ENCODE peak calls at places on chromosomes 7 and 10, in seven cellular contexts. A is neuronal stem cell, P is IMR-90, L is mesenchymal stem cell, O is mesendoderm, N is H1, D is trophoblast cell. R is an unnamed sample.

GRCh38 chr7:18458830-18459229 is 36.7 kb upstream of the HDAC9 start:
- DNase-seq in A (no peak), P (no peak), L (no peak), O (no peak), N (no peak), D (no peak), R (no peak)

GRCh38 chr10:96676272-96677112 is 43.8 kb downstream of the PIK3AP1 start:
- DNase-seq in A (no peak), P (no peak), L (no peak), O (no peak), N (no peak), D (no peak), R (no peak)

GRCh38 chr7:36677769-36678435 is 46.4 kb downstream of the AOAH start:
- DNase-seq in A (no peak), P (no peak), L (no peak), O (no peak), N (no peak), D (no peak), R (no peak)

GRCh38 chr10:119090026-119090808 is 9.6 kb upstream of the EIF3A start:
- DNase-seq in A (no peak), P (no peak), L (no peak), O (no peak), N (no peak), D (no peak), R (no peak)

GRCh38 chr7:73830872-73831655 is at the start of gene CLDN4:
- DNase-seq in A (peak), P (no peak), L (no peak), O (peak), N (no peak), D (peak), R (peak)

GRCh38 chr7:70355591-70356323 is 757.5 kb downstream of the AUTS2 start:
- DNase-seq in A (no peak), P (no peak), L (no peak), O (no peak), N (no peak), D (no peak), R (no peak)

GRCh38 chr7:2843711-2844152 is 376 bp downstream of the GNA12 start:
- DNase-seq in A (no peak), P (peak), L (peak), O (no peak), N (no peak), D (peak), R (no peak)

GRCh38 chr10:35433851-35434426 is 97.6 kb downstream of the CCNY start:
- DNase-seq in A (no peak), P (peak), L (peak), O (no peak), N (no peak), D (no peak), R (no peak)

GRCh38 chr7:92415225-92415624 is 32.1 kb upstream of the GATAD1 start:
- DNase-seq in A (no peak), P (peak), L (no peak), O (no peak), N (no peak), D (no peak), R (no peak)

GRCh38 chr7:155981703-155982102 is 169.4 kb upstream of the SHH start:
- DNase-seq in A (no peak), P (no peak), L (no peak), O (no peak), N (no peak), D (no peak), R (no peak)

GRCh38 chr7:44215531-44215930 is 14.8 kb downstream of the YKT6 start:
- DNase-seq in A (no peak), P (no peak), L (no peak), O (no peak), N (no peak), D (no peak), R (no peak)

GRCh38 chr7:101397770-101398324 is 35.2 kb downstream of the COL26A1 start:
- DNase-seq in A (no peak), P (no peak), L (no peak), O (no peak), N (no peak), D (no peak), R (no peak)

GRCh38 chr10:29669149-29669548 is 34.4 kb upstream of the SVIL start:
- DNase-seq in A (no peak), P (peak), L (no peak), O (no peak), N (no peak), D (peak), R (no peak)

GRCh38 chr10:78248651-78249464 is 215.2 kb downstream of the RPS24 start:
- DNase-seq in A (no peak), P (peak), L (no peak), O (no peak), N (no peak), D (no peak), R (no peak)

GRCh38 chr7:98387544-98388226 is 13.2 kb downstream of the BAIAP2L1 start:
- DNase-seq in A (no peak), P (no peak), L (no peak), O (no peak), N (no peak), D (no peak), R (no peak)

GRCh38 chr7:17965600-17965999 is 25.3 kb upstream of the SNX13 start:
- DNase-seq in A (no peak), P (peak), L (peak), O (no peak), N (no peak), D (no peak), R (no peak)

GRCh38 chr10:86671985-86672710 is 3.8 kb downstream of the LDB3 start:
- DNase-seq in A (no peak), P (peak), L (peak), O (peak), N (no peak), D (no peak), R (no peak)

GRCh38 chr7:30528779-30529178 is 24.1 kb upstream of the GGCT start:
- DNase-seq in A (no peak), P (no peak), L (no peak), O (no peak), N (no peak), D (no peak), R (no peak)
- H2AK5ac ChIP-seq in A (no peak), P (no peak), L (no peak), O (no peak), N (no peak), D (no peak), R (no peak)

GRCh38 chr7:83562289-83562688 is 86.7 kb downstream of the SEMA3E start:
- DNase-seq in A (no peak), P (no peak), L (no peak), O (no peak), N (no peak), D (no peak), R (no peak)

GRCh38 chr7:83562960-83563359 is 86.0 kb downstream of the SEMA3E start:
- DNase-seq in A (no peak), P (no peak), L (no peak), O (no peak), N (no peak), D (no peak), R (no peak)

DNA sequence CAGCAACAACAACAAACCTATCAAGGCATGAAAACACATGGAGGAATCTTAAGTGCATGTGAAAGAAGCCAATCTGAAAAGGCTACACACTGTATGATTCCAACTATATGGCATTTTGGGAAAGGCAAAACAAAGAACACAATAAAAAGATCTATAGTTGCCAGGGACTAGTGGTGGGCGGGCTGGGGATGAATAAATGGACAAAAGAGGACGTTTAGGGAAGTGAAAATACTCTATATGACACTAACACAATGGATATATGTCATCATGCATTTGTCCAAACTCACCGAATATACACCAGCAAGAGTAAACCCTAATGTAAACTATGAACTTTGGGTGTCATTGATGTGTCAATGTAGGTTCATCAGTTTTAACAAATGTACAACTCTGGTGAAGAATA is 89.1 kb downstream of the SEMA3E start:
- DNase-seq in A (no peak), P (no peak), L (no peak), O (no peak), N (no peak), D (no peak), R (no peak)
- H2AK5ac ChIP-seq in A (no peak), P (no peak), L (no peak), O (no peak), N (no peak), D (no peak), R (no peak)

GRCh38 chr7:77690289-77690688 is 6.0 kb upstream of the RSBN1L start:
- DNase-seq in A (no peak), P (no peak), L (peak), O (no peak), N (no peak), D (no peak), R (no peak)

GRCh38 chr7:77687747-77688144 is 8.5 kb upstream of the RSBN1L start:
- DNase-seq in A (no peak), P (no peak), L (peak), O (peak), N (no peak), D (no peak), R (no peak)

GRCh38 chr7:77684030-77684429 is 12.2 kb upstream of the RSBN1L start:
- DNase-seq in A (no peak), P (peak), L (peak), O (peak), N (no peak), D (peak), R (peak)

GRCh38 chr7:77685219-77685618 is 11.0 kb upstream of the RSBN1L start:
- DNase-seq in A (no peak), P (no peak), L (peak), O (peak), N (no peak), D (peak), R (no peak)

DNA sequence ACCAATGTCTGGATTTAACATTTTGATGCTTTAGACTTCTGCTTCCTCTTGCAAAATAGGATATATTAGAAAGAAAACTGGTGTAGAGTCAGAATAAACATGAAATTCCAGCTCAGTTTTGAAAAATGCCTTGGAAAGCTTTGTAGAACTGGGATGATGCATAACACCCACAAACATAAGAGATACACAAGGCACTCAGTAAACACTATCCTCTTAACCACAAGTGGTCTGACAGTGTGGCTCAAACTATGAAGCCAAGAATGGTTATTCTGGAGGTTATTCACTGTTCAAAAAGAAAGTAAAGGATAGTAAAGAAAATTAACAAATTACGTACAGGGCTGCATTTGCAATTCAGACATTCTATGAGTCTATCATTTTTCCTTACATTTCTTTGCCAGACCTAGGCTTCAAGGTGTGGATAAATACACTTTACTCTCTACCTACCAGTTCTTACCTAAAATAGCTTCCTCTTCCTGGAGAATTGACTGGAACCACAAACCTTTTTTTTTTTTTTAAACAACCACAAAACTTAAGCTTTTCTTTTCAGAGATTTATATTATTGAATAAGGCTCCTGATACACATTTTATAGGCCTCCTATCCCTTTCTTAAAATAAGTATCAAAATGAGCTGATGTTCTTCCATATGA is 9.0 kb upstream of the RSBN1L start:
- DNase-seq in A (no peak), P (peak), L (peak), O (no peak), N (no peak), D (no peak), R (no peak)
- H2AK5ac ChIP-seq in A (no peak), P (no peak), L (no peak), O (no peak), N (no peak), D (no peak), R (no peak)

GRCh38 chr10:12045610-12046009 is 3.0 kb upstream of the UPF2 start:
- DNase-seq in A (no peak), P (no peak), L (no peak), O (no peak), N (no peak), D (no peak), R (no peak)
- H2AK5ac ChIP-seq in A (no peak), P (no peak), L (no peak), O (no peak), N (no peak), D (no peak), R (no peak)

GRCh38 chr10:83448013-83448412 is 691.3 kb upstream of the GHITM start:
- DNase-seq in A (no peak), P (no peak), L (no peak), O (no peak), N (no peak), D (no peak), R (no peak)
- H2AK5ac ChIP-seq in A (no peak), P (no peak), L (no peak), O (no peak), N (no peak), D (no peak), R (no peak)

GRCh38 chr7:159175792-159176191 is 31.1 kb upstream of the VIPR2 start:
- DNase-seq in A (no peak), P (no peak), L (no peak), O (no peak), N (no peak), D (no peak), R (no peak)

GRCh38 chr7:159167139-159167538 is 22.5 kb upstream of the VIPR2 start:
- DNase-seq in A (no peak), P (no peak), L (no peak), O (no peak), N (no peak), D (no peak), R (no peak)

GRCh38 chr7:159169391-159169790 is 24.7 kb upstream of the VIPR2 start:
- DNase-seq in A (no peak), P (no peak), L (no peak), O (no peak), N (no peak), D (no peak), R (no peak)

GRCh38 chr7:159177270-159178036 is 32.8 kb upstream of the VIPR2 start:
- DNase-seq in A (no peak), P (no peak), L (no peak), O (no peak), N (no peak), D (no peak), R (no peak)

GRCh38 chr7:159172314-159172892 is 27.7 kb upstream of the VIPR2 start:
- DNase-seq in A (no peak), P (no peak), L (no peak), O (no peak), N (no peak), D (no peak), R (no peak)
- H2AK5ac ChIP-seq in A (no peak), P (no peak), L (no peak), O (no peak), N (no peak), D (no peak), R (no peak)

GRCh38 chr10:105952153-105952552 is 1212.4 kb downstream of the SORCS1 start:
- DNase-seq in A (peak), P (peak), L (peak), O (peak), N (peak), D (no peak), R (peak)
- H2AK5ac ChIP-seq in A (no peak), P (no peak), L (no peak), O (no peak), N (no peak), D (no peak), R (no peak)

DNA sequence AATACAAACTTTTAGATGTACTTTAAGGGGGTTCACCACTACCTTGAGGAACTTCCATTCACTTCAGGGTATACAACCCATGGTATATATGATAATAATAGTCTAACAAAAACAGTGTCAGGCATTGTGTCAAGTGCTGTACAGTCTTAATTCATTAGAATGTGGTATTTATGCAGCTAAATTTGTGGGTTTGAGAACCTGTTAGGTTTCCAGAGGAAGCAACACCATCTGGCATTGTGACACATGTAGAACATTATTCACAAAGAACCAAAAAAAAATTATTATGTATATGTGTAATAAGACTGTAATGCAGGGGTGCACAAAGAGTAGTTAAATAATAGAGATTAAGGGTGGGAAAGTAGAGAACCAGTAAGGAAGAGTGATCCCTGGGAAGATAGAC is 26.3 kb downstream of the TMEM60 start:
- DNase-seq in A (no peak), P (no peak), L (no peak), O (no peak), N (no peak), D (no peak), R (no peak)
- H2AK5ac ChIP-seq in A (no peak), P (no peak), L (no peak), O (no peak), N (no peak), D (no peak), R (no peak)